ENCODE peak calls at places on chromosomes 12 and 14, in six cellular contexts. I is endothelial cell, Q is HFFc6, E is stomach, M is endothelial cell of umbilical vein, Y is glutamatergic neuron. A is an unnamed sample.

GRCh38 chr12:29782285-29782820 is 1.4 kb downstream of the TMTC1 start:
- DNase-seq in Y (no peak), E (no peak), I (no peak), Q (no peak), M (peak), A (no peak)

GRCh38 chr14:99821519-99822165 is 28.4 kb downstream of the EML1 start:
- DNase-seq in Y (no peak), I (no peak), Q (peak), E (no peak), M (no peak), A (peak)

GRCh38 chr14:92986254-92987147 is 63.6 kb downstream of the CHGA start:
- DNase-seq in Q (peak), Y (no peak), M (peak), I (no peak), E (peak), A (peak)

GRCh38 chr12:76666272-76666845 is 97.6 kb upstream of the ZDHHC17 start:
- DNase-seq in M (no peak), I (no peak), Y (peak), E (no peak), Q (no peak), A (no peak)

GRCh38 chr12:23952071-23952470 is 2.6 kb upstream of the SOX5 start:
- DNase-seq in Q (no peak), Y (peak), I (no peak), M (no peak), E (no peak), A (no peak)

GRCh38 chr12:15928345-15928744 is 17.2 kb downstream of the DERA start:
- DNase-seq in I (no peak), Y (no peak), Q (peak), E (no peak), M (peak), A (no peak)

GRCh38 chr14:84857571-84857970 is 672.4 kb upstream of the FLRT2 start:
- DNase-seq in I (no peak), M (no peak), Q (no peak), E (no peak), Y (no peak), A (no peak)

GRCh38 chr14:105093426-105094192 is 28.4 kb upstream of the GPR132 start:
- DNase-seq in Y (peak), Q (peak), I (peak), E (peak), M (peak), A (peak)

GRCh38 chr12:124713041-124713435 is 145.6 kb upstream of the NCOR2 start:
- DNase-seq in M (peak), Y (no peak), E (peak), Q (no peak), I (no peak), A (peak)

GRCh38 chr12:23640754-23641153 is 308.7 kb downstream of the SOX5 start:
- DNase-seq in M (no peak), I (no peak), E (no peak), Q (no peak), Y (no peak), A (no peak)

GRCh38 chr12:98126637-98127335 is 388.6 kb upstream of the TMPO start:
- DNase-seq in Y (no peak), I (peak), M (peak), E (no peak), Q (no peak), A (peak)

GRCh38 chr14:102668291-102668873 is 75.9 kb downstream of the RCOR1 start:
- DNase-seq in I (no peak), E (no peak), M (no peak), Q (no peak), Y (no peak), A (no peak)

GRCh38 chr12:57101892-57102695 is 9.1 kb downstream of the STAT6 start:
- DNase-seq in I (no peak), E (peak), M (no peak), Q (no peak), Y (no peak), A (peak)

GRCh38 chr12:124637586-124637985 is 70.2 kb upstream of the NCOR2 start:
- DNase-seq in Q (no peak), Y (no peak), I (no peak), M (no peak), E (peak), A (peak)

GRCh38 chr12:114698566-114699163 is 14.7 kb upstream of the TBX3 start:
- DNase-seq in Q (no peak), M (no peak), Y (no peak), E (no peak), I (no peak), A (no peak)

GRCh38 chr12:122963928-122964240 is 2.4 kb downstream of the ABCB9 start:
- DNase-seq in Q (no peak), Y (no peak), E (peak), M (no peak), I (no peak), A (no peak)

GRCh38 chr12:91877461-91878230 is 268.0 kb downstream of the BTG1 start:
- DNase-seq in E (no peak), I (no peak), Y (no peak), Q (no peak), M (no peak), A (no peak)

GRCh38 chr14:21313512-21313911 is 33.6 kb downstream of the RPGRIP1 start:
- DNase-seq in M (no peak), E (no peak), I (no peak), Y (no peak), Q (no peak), A (no peak)

GRCh38 chr12:133190176-133190575 is 8.9 kb downstream of the ZNF268 start:
- DNase-seq in M (no peak), I (no peak), Y (no peak), Q (no peak), E (no peak), A (no peak)

GRCh38 chr14:34496679-34497513 is 34.9 kb upstream of the SPTSSA start:
- DNase-seq in M (peak), E (peak), Q (peak), I (peak), Y (no peak), A (peak)

GRCh38 chr12:82942521-82942920 is 255.8 kb downstream of the TMTC2 start:
- DNase-seq in Y (no peak), I (no peak), E (no peak), Q (no peak), M (no peak), A (no peak)

GRCh38 chr14:32940066-32940651 is 1.5 kb downstream of the NPAS3 start:
- DNase-seq in Q (no peak), I (peak), E (no peak), M (peak), Y (no peak), A (no peak)

GRCh38 chr12:130712346-130713065 is 3.6 kb downstream of the RIMBP2 start:
- DNase-seq in Y (no peak), I (no peak), M (no peak), E (peak), Q (no peak), A (no peak)

GRCh38 chr12:115213538-115213961 is 529.6 kb upstream of the TBX3 start:
- DNase-seq in M (no peak), I (peak), Y (peak), Q (no peak), E (no peak), A (no peak)

GRCh38 chr12:57908511-57908910 is 32.9 kb upstream of the ATP23 start:
- DNase-seq in Q (no peak), M (no peak), I (no peak), E (no peak), Y (no peak), A (no peak)

GRCh38 chr12:114799574-114800487 is 115.9 kb upstream of the TBX3 start:
- DNase-seq in Q (peak), Y (no peak), E (peak), M (no peak), I (no peak), A (no peak)

GRCh38 chr12:113030875-113031525 is 25.5 kb upstream of the DTX1 start:
- DNase-seq in I (no peak), Y (peak), Q (peak), M (peak), E (no peak), A (peak)

GRCh38 chr12:116196226-116196625 is 81.3 kb downstream of the MED13L start:
- DNase-seq in I (no peak), M (no peak), Y (no peak), E (no peak), Q (no peak), A (no peak)

GRCh38 chr14:99946652-99947489 is 118.4 kb upstream of the EVL start:
- DNase-seq in E (peak), Y (peak), I (peak), Q (no peak), M (peak), A (peak)

GRCh38 chr12:132129007-132129406 is 15.1 kb downstream of the DDX51 start:
- DNase-seq in E (no peak), Y (no peak), I (no peak), M (no peak), Q (no peak), A (no peak)

GRCh38 chr14:79278798-79279644 is 932.3 kb downstream of the DIO2 start:
- DNase-seq in Y (peak), Q (peak), M (peak), E (peak), I (peak), A (no peak)

GRCh38 chr12:14775652-14776020 is 27.6 kb downstream of the WBP11 start:
- DNase-seq in I (no peak), E (no peak), Q (peak), M (no peak), Y (no peak), A (no peak)

GRCh38 chr12:55720894-55721444 is 776 bp downstream of the RDH5 start:
- DNase-seq in I (peak), E (peak), M (peak), Q (peak), Y (no peak), A (peak)

GRCh38 chr12:45165284-45165683 is 50.6 kb upstream of the ANO6 start:
- DNase-seq in I (no peak), E (no peak), Q (no peak), M (no peak), Y (peak), A (no peak)

GRCh38 chr12:113569841-113570240 is 98.2 kb upstream of the LHX5 start:
- DNase-seq in E (no peak), M (no peak), Q (no peak), Y (no peak), I (no peak), A (no peak)

GRCh38 chr12:111446631-111447570 is 41.2 kb downstream of the SH2B3 start:
- DNase-seq in E (peak), M (no peak), I (peak), Y (no peak), Q (no peak), A (no peak)

GRCh38 chr14:104794099-104794498 is 1.4 kb downstream of the AKT1 start:
- DNase-seq in Y (no peak), M (peak), I (no peak), E (peak), Q (peak), A (peak)

GRCh38 chr12:103751600-103751999 is 89.4 kb downstream of the NT5DC3 start:
- DNase-seq in Q (no peak), I (no peak), M (no peak), E (no peak), Y (no peak), A (no peak)

GRCh38 chr12:103748875-103749274 is 92.2 kb downstream of the NT5DC3 start:
- DNase-seq in I (no peak), M (no peak), Q (no peak), E (no peak), Y (no peak), A (no peak)

GRCh38 chr12:103755425-103755824 is 85.6 kb downstream of the NT5DC3 start:
- DNase-seq in Q (no peak), Y (no peak), I (no peak), M (no peak), E (no peak), A (no peak)

GRCh38 chr12:103748002-103748401 is 93.0 kb downstream of the NT5DC3 start:
- DNase-seq in Q (no peak), M (no peak), Y (no peak), I (no peak), E (no peak), A (no peak)

DNA sequence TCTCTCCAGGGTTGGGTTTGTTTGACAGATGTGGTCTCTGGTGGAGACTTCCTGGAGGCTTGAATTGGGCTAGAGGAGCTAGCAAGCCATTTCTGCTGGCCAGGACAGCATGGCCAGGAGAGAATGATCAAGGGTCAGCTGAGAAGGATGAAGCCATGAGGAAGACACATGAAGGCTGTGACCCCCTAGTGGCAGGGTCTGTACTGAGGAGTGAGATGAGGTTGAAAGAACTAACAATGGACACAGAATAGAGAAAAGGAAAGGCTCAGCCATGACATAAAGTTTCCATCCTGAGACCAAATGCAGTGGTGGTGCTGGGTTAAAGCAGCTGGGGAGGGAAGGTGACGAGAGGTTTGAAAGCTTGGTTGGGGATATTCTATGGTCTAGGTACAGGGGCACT is 89.9 kb downstream of the NT5DC3 start:
- DNase-seq in Y (no peak), M (no peak), Q (no peak), E (no peak), I (peak), A (no peak)
- TF ChIP-seq CTCF in Y (peak), M (no peak), Q (peak), E (no peak), I (peak), A (no peak)

GRCh38 chr12:49225551-49226166 is 36.8 kb upstream of the TUBA1A start:
- DNase-seq in E (no peak), I (no peak), M (peak), Q (no peak), Y (no peak), A (no peak)
- TF ChIP-seq CTCF in E (no peak), I (no peak), M (peak), Q (peak), Y (no peak), A (no peak)

GRCh38 chr12:54355104-54355815 is 9.0 kb downstream of the GPR84 start:
- DNase-seq in E (no peak), M (no peak), Y (no peak), Q (no peak), I (no peak), A (no peak)
- TF ChIP-seq CTCF in E (no peak), M (no peak), Y (no peak), Q (no peak), I (no peak), A (no peak)

GRCh38 chr12:101826766-101827368 is 3.9 kb downstream of the GNPTAB start:
- DNase-seq in Q (no peak), Y (no peak), E (no peak), M (no peak), I (no peak), A (no peak)
- TF ChIP-seq CTCF in Q (no peak), Y (no peak), E (no peak), M (no peak), I (no peak), A (no peak)

GRCh38 chr12:89156324-89156723 is 196.0 kb downstream of the DUSP6 start:
- DNase-seq in M (peak), Q (no peak), Y (no peak), I (no peak), E (no peak), A (no peak)

GRCh38 chr12:89156862-89157262 is 195.4 kb downstream of the DUSP6 start:
- DNase-seq in Y (no peak), M (peak), Q (peak), I (no peak), E (no peak), A (no peak)

GRCh38 chr12:89157413-89157812 is 194.9 kb downstream of the DUSP6 start:
- DNase-seq in I (no peak), M (no peak), Y (no peak), E (no peak), Q (no peak), A (no peak)

GRCh38 chr12:89153341-89153740 is 199.0 kb downstream of the DUSP6 start:
- DNase-seq in M (no peak), Y (no peak), E (no peak), Q (peak), I (no peak), A (no peak)

GRCh38 chr12:89154743-89155530 is 197.4 kb downstream of the DUSP6 start:
- DNase-seq in Y (no peak), I (no peak), E (no peak), Q (no peak), M (no peak), A (no peak)
- TF ChIP-seq CTCF in Y (no peak), I (no peak), E (no peak), Q (no peak), M (no peak), A (no peak)